ENCODE peak calls at places on chromosome 19, in five cellular contexts. F, D, P, O and U are unnamed samples.

GRCh38 chr19:53971608-53972007 is 8.9 kb downstream of the CACNG8 start:
- DNase-seq in F (no peak), O (no peak), P (no peak), D (no peak), U (no peak)

GRCh38 chr19:14632286-14632685 is 42.4 kb downstream of the ADGRE3 start:
- DNase-seq in P (no peak), O (no peak), F (no peak), D (no peak), U (no peak)

GRCh38 chr19:19159534-19159933 is 10.5 kb downstream of the MEF2B start:
- DNase-seq in F (no peak), P (no peak), D (no peak), O (no peak), U (no peak)

GRCh38 chr19:14322889-14323463 is 58.3 kb upstream of the ADGRE5 start:
- DNase-seq in D (no peak), F (no peak), P (no peak), O (no peak), U (no peak)

GRCh38 chr19:46639356-46640061 is 3.5 kb upstream of the GNG8 start:
- DNase-seq in F (no peak), D (peak; percentile 38), P (peak; percentile 84), O (peak; percentile 86), U (no peak)

GRCh38 chr19:42280761-42281174 is 11.7 kb downstream of the CIC start:
- DNase-seq in F (no peak), O (peak; percentile 51), D (no peak), P (no peak), U (no peak)

GRCh38 chr19:743168-743687 is 7.7 kb upstream of the MISP start:
- DNase-seq in F (no peak), P (no peak), D (no peak), O (no peak), U (no peak)

GRCh38 chr19:16895467-16896097 is 6.8 kb downstream of the F2RL3 start:
- DNase-seq in P (no peak), O (peak; percentile 50), F (no peak), D (no peak), U (no peak)

GRCh38 chr19:29831041-29831548 is 19.3 kb downstream of the CCNE1 start:
- DNase-seq in D (no peak), O (no peak), P (no peak), F (no peak), U (peak; percentile 20)

GRCh38 chr19:33462112-33462726 is 59.4 kb downstream of the PEPD start:
- DNase-seq in F (no peak), O (no peak), P (no peak), D (no peak), U (no peak)

GRCh38 chr19:6333439-6333838 is at the start of gene ACER1:
- DNase-seq in O (no peak), F (no peak), P (no peak), D (no peak), U (no peak)

GRCh38 chr19:28351761-28352160 is 861.2 kb downstream of the UQCRFS1 start:
- DNase-seq in O (no peak), P (no peak), D (no peak), F (no peak), U (no peak)

GRCh38 chr19:14383556-14383897 is 2.3 kb downstream of the ADGRE5 start:
- DNase-seq in F (no peak), D (no peak), O (no peak), P (no peak), U (no peak)

GRCh38 chr19:5285311-5285710 is 55.3 kb downstream of the PTPRS start:
- DNase-seq in D (no peak), P (no peak), O (no peak), F (no peak), U (no peak)

GRCh38 chr19:45455707-45456499 is 11.9 kb upstream of the FOSB start:
- DNase-seq in F (peak; percentile 67), O (peak; percentile 71), P (peak; percentile 90), D (peak; percentile 93), U (no peak)

GRCh38 chr19:33606556-33606955 is 15.2 kb upstream of the CHST8 start:
- DNase-seq in D (no peak), P (no peak), O (no peak), F (no peak), U (no peak)

GRCh38 chr19:7914099-7914498 is 531 bp upstream of the TGFBR3L start:
- DNase-seq in F (no peak), O (no peak), P (no peak), D (no peak), U (no peak)
- H3K9me3 ChIP-seq in F (no peaks in the 10 kb centered on the region), O (no peaks in the 10 kb centered on the region), P (no peaks in the 10 kb centered on the region), D (no peaks in the 10 kb centered on the region), U (no peaks in the 10 kb centered on the region)

GRCh38 chr19:44284968-44285367 is 19.9 kb downstream of the ZNF235 start:
- DNase-seq in F (no peak), P (no peak), D (no peak), O (no peak), U (no peak)

GRCh38 chr19:44278181-44278690 is 18.6 kb downstream of the ZNF233 start:
- DNase-seq in F (no peak), P (no peak), O (no peak), D (no peak), U (no peak)

GRCh38 chr19:44277331-44277730 is 17.6 kb downstream of the ZNF233 start:
- DNase-seq in P (no peak), D (no peak), F (no peak), O (no peak), U (no peak)

GRCh38 chr19:44280916-44281315 is 21.2 kb downstream of the ZNF233 start:
- DNase-seq in F (no peak), P (no peak), D (no peak), O (no peak), U (no peak)

GRCh38 chr19:44282846-44283245 is 22.0 kb downstream of the ZNF235 start:
- DNase-seq in F (no peak), O (no peak), P (no peak), D (no peak), U (no peak)
- H3K9me3 ChIP-seq in F (no peaks in the 10 kb centered on the region), O (peaks cover 8% of the 10 kb centered on the region), P (peaks cover 41% of the 10 kb centered on the region), D (peaks cover 98% of the 10 kb centered on the region), U (peaks cover 13% of the 10 kb centered on the region)

GRCh38 chr19:12075538-12076139 is 11.1 kb downstream of the ZNF844 start:
- DNase-seq in F (no peak), P (no peak), O (no peak), D (no peak), U (no peak)

DNA sequence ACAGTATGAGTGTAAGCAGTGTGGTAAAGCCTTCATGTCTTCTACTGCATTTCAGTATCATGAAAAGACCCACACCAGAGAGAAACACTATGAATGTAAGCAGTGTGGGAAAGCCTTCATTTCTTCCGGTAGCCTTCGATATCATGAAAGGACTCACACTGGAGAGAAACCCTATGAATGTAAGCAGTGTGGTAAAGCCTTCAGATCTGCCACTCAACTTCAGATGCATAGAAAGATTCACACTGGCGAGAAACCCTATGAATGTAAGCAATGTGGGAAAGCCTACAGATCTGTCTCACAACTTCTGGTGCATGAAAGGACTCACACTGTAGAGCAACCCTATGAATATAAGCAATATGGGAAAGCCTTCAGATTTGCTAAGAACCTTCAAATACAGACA is 12.8 kb downstream of the ZNF844 start:
- DNase-seq in D (no peak), P (no peak), F (no peak), O (no peak), U (no peak)
- H3K9me3 ChIP-seq in D (peaks cover 100% of the 10 kb centered on the region), P (peaks cover 94% of the 10 kb centered on the region), F (peaks cover 15% of the 10 kb centered on the region), O (peaks cover 72% of the 10 kb centered on the region), U (peaks cover 34% of the 10 kb centered on the region)

GRCh38 chr19:58182577-58182988 is 278 bp upstream of the ZNF274 start:
- DNase-seq in P (peak; percentile 94), D (no peak), O (no peak), F (no peak), U (no peak)
- H3K9me3 ChIP-seq in P (peaks cover 86% of the 10 kb centered on the region), D (peaks cover 92% of the 10 kb centered on the region), O (peaks cover 37% of the 10 kb centered on the region), F (peaks cover 17% of the 10 kb centered on the region), U (peaks cover 56% of the 10 kb centered on the region)

GRCh38 chr19:48475369-48476068 is 6.3 kb downstream of the CYTH2 start:
- DNase-seq in F (no peak), D (no peak), P (peak; percentile 42), O (no peak), U (no peak)
- H3K9me3 ChIP-seq in F (no peaks in the 10 kb centered on the region), D (no peaks in the 10 kb centered on the region), P (no peaks in the 10 kb centered on the region), O (no peaks in the 10 kb centered on the region), U (no peaks in the 10 kb centered on the region)

DNA sequence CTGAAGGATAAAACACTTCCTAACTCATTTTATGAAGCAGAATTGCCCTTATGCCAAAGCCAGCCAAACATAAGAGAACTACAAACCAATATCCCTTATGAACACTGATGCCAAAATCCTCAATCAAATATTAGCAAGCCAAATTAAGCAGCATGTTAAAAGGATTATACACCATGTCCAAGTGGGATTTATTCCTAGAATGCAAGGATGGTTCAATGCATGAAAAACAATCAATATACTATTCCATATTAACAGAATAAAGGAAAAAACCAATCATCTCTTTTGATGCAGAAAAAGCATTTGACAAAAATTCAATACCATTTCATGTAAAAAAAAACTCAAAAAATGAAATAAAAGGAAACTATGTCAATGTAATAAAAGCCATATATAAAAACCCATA is 10.9 kb downstream of the ZNF792 start:
- DNase-seq in P (no peak), F (no peak), D (no peak), O (no peak), U (no peak)
- H3K9me3 ChIP-seq in P (peaks cover 87% of the 10 kb centered on the region), F (no peaks in the 10 kb centered on the region), D (peaks cover 93% of the 10 kb centered on the region), O (peaks cover 28% of the 10 kb centered on the region), U (peaks cover 52% of the 10 kb centered on the region)

GRCh38 chr19:43313711-43314495 is 39.6 kb upstream of the CD177 start:
- DNase-seq in O (no peak), D (no peak), F (no peak), P (no peak), U (no peak)
- H3K9me3 ChIP-seq in O (no peaks in the 10 kb centered on the region), D (no peaks in the 10 kb centered on the region), F (no peaks in the 10 kb centered on the region), P (no peaks in the 10 kb centered on the region), U (no peaks in the 10 kb centered on the region)